ENCODE peak calls at places on chromosomes 1 and 21, in four cellular contexts. One of them, this sample, is unnamed.

GRCh38 chr1:158931055-158931737 is at the start of gene PYHIN1:
- DNase-seq in prostate gland: no peak
- DNase-seq in body of pancreas: no peak
- DNase-seq in cardiac muscle cell: no peak
- DNase-seq in this sample: no peak

GRCh38 chr1:2862441-2863148 is 61.1 kb upstream of the TTC34 start:
- DNase-seq in prostate gland: no peak
- DNase-seq in body of pancreas: no peak
- DNase-seq in cardiac muscle cell: no peak
- DNase-seq in this sample: no peak

GRCh38 chr1:178541829-178542553 is 29.1 kb downstream of the TEX35 start:
- DNase-seq in prostate gland: peak; percentile 13
- DNase-seq in body of pancreas: peak; percentile 72
- DNase-seq in cardiac muscle cell: peak; percentile 69
- DNase-seq in this sample: peak; percentile 62

GRCh38 chr1:55049914-55050278 is 10.5 kb downstream of the PCSK9 start:
- DNase-seq in prostate gland: peak; percentile 49
- DNase-seq in body of pancreas: no peak
- DNase-seq in cardiac muscle cell: no peak
- DNase-seq in this sample: no peak

GRCh38 chr1:19643113-19643512 is 998 bp upstream of the NBL1 start:
- DNase-seq in prostate gland: peak; percentile 59
- DNase-seq in body of pancreas: no peak
- DNase-seq in cardiac muscle cell: no peak
- DNase-seq in this sample: no peak

GRCh38 chr1:1907098-1907736 is 7.8 kb upstream of the CALML6 start:
- DNase-seq in prostate gland: no peak
- DNase-seq in body of pancreas: peak; percentile 55
- DNase-seq in cardiac muscle cell: no peak
- DNase-seq in this sample: no peak

GRCh38 chr1:21814241-21814918 is 2.3 kb downstream of the LDLRAD2 start:
- DNase-seq in prostate gland: no peak
- DNase-seq in body of pancreas: no peak
- DNase-seq in cardiac muscle cell: peak; percentile 66
- DNase-seq in this sample: no peak

GRCh38 chr1:66244429-66244828 is 289.5 kb upstream of the SGIP1 start:
- DNase-seq in prostate gland: no peak
- DNase-seq in body of pancreas: no peak
- DNase-seq in cardiac muscle cell: no peak
- DNase-seq in this sample: no peak

GRCh38 chr21:44681861-44682579 is at the start of gene KRTAP12-1:
- DNase-seq in prostate gland: no peak
- DNase-seq in body of pancreas: no peak
- DNase-seq in cardiac muscle cell: no peak
- DNase-seq in this sample: no peak

GRCh38 chr1:232917053-232917452 is 33.4 kb upstream of the NTPCR start:
- DNase-seq in prostate gland: no peak
- DNase-seq in body of pancreas: no peak
- DNase-seq in cardiac muscle cell: no peak
- DNase-seq in this sample: no peak

GRCh38 chr1:212699104-212699838 is 369 bp downstream of the BATF3 start:
- DNase-seq in prostate gland: no peak
- DNase-seq in body of pancreas: peak; percentile 34
- DNase-seq in cardiac muscle cell: peak; percentile 58
- DNase-seq in this sample: peak; percentile 46

GRCh38 chr21:32163386-32163785 is 115.5 kb downstream of the MIS18A start:
- DNase-seq in prostate gland: no peak
- DNase-seq in body of pancreas: no peak
- DNase-seq in cardiac muscle cell: no peak
- DNase-seq in this sample: no peak

GRCh38 chr1:44406761-44407429 is 1.8 kb downstream of the RNF220 start:
- DNase-seq in prostate gland: no peak
- DNase-seq in body of pancreas: no peak
- DNase-seq in cardiac muscle cell: peak; percentile 27
- DNase-seq in this sample: no peak

DNA sequence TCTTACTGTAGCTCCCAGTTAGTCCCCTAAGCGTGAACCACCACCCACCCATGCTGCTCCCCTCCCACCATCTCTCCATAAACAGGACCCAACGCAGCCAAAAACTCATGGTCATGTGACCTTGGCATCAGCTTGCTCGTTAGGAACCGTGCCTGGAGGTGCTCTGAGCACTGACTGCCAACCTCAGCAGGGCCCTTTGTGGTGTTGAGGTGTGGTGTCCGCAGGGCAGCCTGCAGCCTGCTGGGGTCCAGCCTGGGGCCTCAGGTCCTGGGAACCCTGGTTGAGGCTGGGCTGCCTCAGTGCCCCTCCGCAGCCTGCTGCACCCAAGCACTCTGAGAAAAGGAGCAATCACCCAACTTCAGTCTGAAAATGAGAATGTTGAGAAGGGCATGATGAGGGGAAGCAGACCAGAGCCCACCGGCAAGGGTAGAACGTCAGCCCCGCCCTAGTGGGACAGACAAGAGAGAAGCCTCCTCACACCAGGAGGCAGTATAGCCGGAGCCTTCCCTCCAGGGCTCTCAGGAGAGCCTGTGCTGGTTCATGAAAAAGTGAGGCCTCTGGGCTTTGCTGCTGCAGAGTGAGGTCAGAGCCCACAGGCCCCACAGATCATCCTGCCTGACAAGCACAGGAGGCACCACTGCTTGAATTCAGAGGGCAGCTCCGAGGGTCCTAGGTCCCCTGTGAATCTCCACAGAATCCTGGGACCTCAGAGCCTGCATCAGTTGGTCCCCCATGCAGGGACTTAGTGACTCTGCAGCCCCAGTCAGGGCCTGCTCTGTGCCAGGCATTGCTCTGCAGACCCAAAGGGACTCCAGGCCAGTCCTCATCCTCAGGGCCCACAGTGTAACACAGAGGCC is 4.9 kb upstream of the COL6A2 start:
- DNase-seq in prostate gland: no peak
- DNase-seq in body of pancreas: no peak
- DNase-seq in cardiac muscle cell: no peak
- DNase-seq in this sample: no peak
- TF ChIP-seq CTCF in prostate gland: no peak
- TF ChIP-seq CTCF in body of pancreas: no peak
- TF ChIP-seq CTCF in cardiac muscle cell: no peak
- TF ChIP-seq CTCF in this sample: no peak

DNA sequence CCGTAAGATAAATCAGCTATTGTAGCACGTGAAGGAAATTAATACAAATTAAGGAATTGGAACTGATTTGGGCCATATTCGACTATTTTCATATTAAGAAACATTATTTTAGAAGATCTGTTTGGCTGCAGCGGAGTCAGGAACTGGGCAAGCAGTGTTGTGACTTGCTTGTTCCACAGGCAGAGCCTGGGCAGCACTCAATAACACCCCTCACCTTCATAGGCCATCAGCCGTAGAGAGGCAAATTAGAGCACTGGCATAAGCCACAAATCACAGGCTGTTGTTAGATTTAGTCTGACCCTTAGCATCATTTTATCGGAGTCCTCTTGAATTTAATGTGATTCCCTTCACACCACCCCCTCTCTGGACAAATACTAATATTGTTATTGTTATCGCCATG is 72.8 kb downstream of the PBX1 start:
- DNase-seq in prostate gland: no peak
- DNase-seq in body of pancreas: no peak
- DNase-seq in cardiac muscle cell: no peak
- DNase-seq in this sample: no peak
- H3K4me1 ChIP-seq in prostate gland: no peaks in the 10 kb centered on the region
- H3K4me1 ChIP-seq in body of pancreas: peaks cover 70% of the 10 kb centered on the region
- H3K4me1 ChIP-seq in cardiac muscle cell: peaks cover 31% of the 10 kb centered on the region
- H3K4me1 ChIP-seq in this sample: peaks cover 8% of the 10 kb centered on the region

DNA sequence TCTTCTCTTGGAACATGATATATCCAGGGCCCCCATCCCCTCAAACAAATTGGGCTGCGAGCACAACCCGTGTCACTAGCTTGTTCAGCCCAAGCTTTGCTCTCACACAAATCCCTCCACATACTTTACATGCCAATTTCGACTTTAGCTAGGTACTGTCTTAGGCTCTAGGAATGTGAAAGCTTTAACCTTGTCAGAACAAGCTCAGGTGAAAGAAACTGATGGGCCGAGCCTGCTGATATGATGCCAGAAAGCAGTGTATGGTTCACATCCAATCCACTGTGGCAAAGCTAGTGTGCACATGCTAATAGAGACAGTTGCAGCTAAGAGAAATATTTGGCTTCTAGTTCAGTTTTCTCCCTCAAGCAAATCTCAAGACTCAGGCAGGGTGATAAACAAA is 79.5 kb downstream of the TNFSF18 start:
- DNase-seq in prostate gland: peak; percentile 64
- DNase-seq in body of pancreas: no peak
- DNase-seq in cardiac muscle cell: no peak
- DNase-seq in this sample: no peak
- H3K4me3 ChIP-seq in prostate gland: no peak overlapping the region
- H3K4me3 ChIP-seq in body of pancreas: no peak overlapping the region
- H3K4me3 ChIP-seq in cardiac muscle cell: no peak overlapping the region
- H3K4me3 ChIP-seq in this sample: no peak overlapping the region

GRCh38 chr1:209062081-209062480 is 521.4 kb upstream of the CAMK1G start:
- DNase-seq in prostate gland: no peak
- DNase-seq in body of pancreas: no peak
- DNase-seq in cardiac muscle cell: no peak
- DNase-seq in this sample: no peak

GRCh38 chr1:209064850-209065249 is 518.7 kb upstream of the CAMK1G start:
- DNase-seq in prostate gland: no peak
- DNase-seq in body of pancreas: no peak
- DNase-seq in cardiac muscle cell: no peak
- DNase-seq in this sample: no peak

GRCh38 chr1:209065350-209065749 is 518.2 kb upstream of the CAMK1G start:
- DNase-seq in prostate gland: no peak
- DNase-seq in body of pancreas: no peak
- DNase-seq in cardiac muscle cell: no peak
- DNase-seq in this sample: no peak

GRCh38 chr1:209062863-209063262 is 520.7 kb upstream of the CAMK1G start:
- DNase-seq in prostate gland: no peak
- DNase-seq in body of pancreas: no peak
- DNase-seq in cardiac muscle cell: no peak
- DNase-seq in this sample: no peak

DNA sequence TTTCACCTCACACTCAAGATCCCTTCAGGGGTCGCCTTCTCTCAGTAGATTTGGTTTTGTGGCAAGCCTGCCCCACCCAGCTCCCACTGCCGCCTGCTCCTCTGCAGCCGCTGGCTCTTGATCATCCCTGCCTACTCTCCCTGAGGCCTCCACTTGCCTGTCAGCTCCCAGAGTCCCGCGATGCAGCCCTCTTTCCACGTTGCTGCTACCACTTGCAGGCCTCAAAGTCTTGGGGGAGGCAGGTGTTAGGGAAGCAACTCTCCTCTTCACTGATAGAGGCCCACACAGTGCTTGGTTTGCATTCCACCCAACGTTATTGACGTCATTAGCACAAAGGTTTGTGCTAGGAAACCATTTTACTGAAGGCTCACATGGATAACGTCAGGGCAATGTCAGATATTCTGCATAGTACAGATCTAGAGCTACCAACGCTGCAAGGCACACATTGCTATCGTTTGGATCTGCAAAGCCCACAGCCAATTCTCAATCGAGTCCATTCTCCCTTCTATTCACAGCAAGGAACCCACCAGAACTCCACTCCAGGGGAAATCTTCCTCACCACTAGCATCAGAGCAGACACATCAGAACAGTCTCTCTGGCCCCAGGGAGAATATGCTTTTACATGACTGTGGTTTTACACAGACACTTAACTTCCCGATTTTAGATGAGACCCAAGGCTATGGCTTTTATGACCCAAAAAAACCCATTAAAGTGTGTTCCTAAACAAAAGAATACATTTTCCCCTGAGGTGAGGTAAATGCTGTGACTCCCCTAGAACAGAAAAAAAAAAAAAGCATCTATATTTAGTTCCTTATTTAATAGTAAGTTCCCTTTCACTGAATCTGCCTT is 519.5 kb upstream of the CAMK1G start:
- DNase-seq in prostate gland: no peak
- DNase-seq in body of pancreas: no peak
- DNase-seq in cardiac muscle cell: peak; percentile 22
- DNase-seq in this sample: no peak
- TF ChIP-seq CTCF in prostate gland: no peak
- TF ChIP-seq CTCF in body of pancreas: no peak
- TF ChIP-seq CTCF in cardiac muscle cell: no peak
- TF ChIP-seq CTCF in this sample: no peak

GRCh38 chr1:32759521-32759980 is 57.0 kb upstream of the SYNC start:
- DNase-seq in prostate gland: peak; percentile 92
- DNase-seq in body of pancreas: peak; percentile 90
- DNase-seq in cardiac muscle cell: no peak
- DNase-seq in this sample: peak; percentile 78

GRCh38 chr1:32758795-32759430 is 56.3 kb upstream of the SYNC start:
- DNase-seq in prostate gland: no peak
- DNase-seq in body of pancreas: no peak
- DNase-seq in cardiac muscle cell: peak; percentile 76
- DNase-seq in this sample: no peak

GRCh38 chr1:32763221-32763620 is 53.9 kb downstream of the YARS1 start:
- DNase-seq in prostate gland: peak; percentile 80
- DNase-seq in body of pancreas: no peak
- DNase-seq in cardiac muscle cell: no peak
- DNase-seq in this sample: no peak

GRCh38 chr1:32759997-32760623 is 57.0 kb downstream of the YARS1 start:
- DNase-seq in prostate gland: peak; percentile 96
- DNase-seq in body of pancreas: peak; percentile 99
- DNase-seq in cardiac muscle cell: peak; percentile 49
- DNase-seq in this sample: peak; percentile 96

GRCh38 chr1:32761253-32761877 is 55.8 kb downstream of the YARS1 start:
- DNase-seq in prostate gland: peak; percentile 85
- DNase-seq in body of pancreas: peak; percentile 91
- DNase-seq in cardiac muscle cell: no peak
- DNase-seq in this sample: peak; percentile 79
- H3K4me1 ChIP-seq in prostate gland: peaks cover 38% of the 10 kb centered on the region
- H3K4me1 ChIP-seq in body of pancreas: peaks cover 92% of the 10 kb centered on the region
- H3K4me1 ChIP-seq in cardiac muscle cell: peaks cover 46% of the 10 kb centered on the region
- H3K4me1 ChIP-seq in this sample: peaks cover 21% of the 10 kb centered on the region

This sample was measured in lung.